ENCODE peak calls at places on chromosomes 13 and 19, in five cellular contexts. One of them, this sample, is unnamed. For H3K36me3, the result is how much of the 10 kb centered on the place peaks cover.

GRCh38 chr19:40689339-40690049 is 957 bp downstream of the NUMBL start:
- DNase-seq in astrocyte: peak
- DNase-seq in fibroblast of lung: peak
- DNase-seq in MM.1S: no peak
- DNase-seq in GM23248: peak
- DNase-seq in this sample: peak

GRCh38 chr19:37948362-37948761 is 41.4 kb downstream of the SIPA1L3 start:
- DNase-seq in astrocyte: no peak
- DNase-seq in fibroblast of lung: no peak
- DNase-seq in MM.1S: no peak
- DNase-seq in GM23248: no peak
- DNase-seq in this sample: no peak

GRCh38 chr13:40432018-40432978 is 234.1 kb downstream of the FOXO1 start:
- DNase-seq in astrocyte: no peak
- DNase-seq in fibroblast of lung: no peak
- DNase-seq in MM.1S: no peak
- DNase-seq in GM23248: no peak
- DNase-seq in this sample: no peak

GRCh38 chr13:64993514-64994164 is 2236.5 kb downstream of the PCDH9 start:
- DNase-seq in astrocyte: no peak
- DNase-seq in fibroblast of lung: no peak
- DNase-seq in MM.1S: peak
- DNase-seq in GM23248: no peak
- DNase-seq in this sample: no peak

GRCh38 chr13:42985312-42986175 is 6.5 kb downstream of the EPSTI1 start:
- DNase-seq in astrocyte: no peak
- DNase-seq in fibroblast of lung: peak
- DNase-seq in MM.1S: no peak
- DNase-seq in GM23248: peak
- DNase-seq in this sample: no peak

GRCh38 chr13:113656831-113657671 is 947 bp downstream of the ATP4B start:
- DNase-seq in astrocyte: no peak
- DNase-seq in fibroblast of lung: no peak
- DNase-seq in MM.1S: no peak
- DNase-seq in GM23248: no peak
- DNase-seq in this sample: no peak

GRCh38 chr13:90787007-90787406 is 560.5 kb upstream of the MIR17HG start:
- DNase-seq in astrocyte: peak
- DNase-seq in fibroblast of lung: no peak
- DNase-seq in MM.1S: no peak
- DNase-seq in GM23248: peak
- DNase-seq in this sample: no peak

GRCh38 chr19:15727724-15728123 is at the start of gene OR10H2:
- DNase-seq in astrocyte: no peak
- DNase-seq in fibroblast of lung: no peak
- DNase-seq in MM.1S: no peak
- DNase-seq in GM23248: no peak
- DNase-seq in this sample: no peak

GRCh38 chr19:7730286-7731217 is 1.4 kb downstream of the CLEC4G start:
- DNase-seq in astrocyte: no peak
- DNase-seq in fibroblast of lung: no peak
- DNase-seq in MM.1S: no peak
- DNase-seq in GM23248: no peak
- DNase-seq in this sample: no peak
- TF ChIP-seq EZH2 in astrocyte: peak
- TF ChIP-seq EZH2 in fibroblast of lung: no peak
- TF ChIP-seq EZH2 in MM.1S: no peak
- TF ChIP-seq EZH2 in GM23248: no peak
- TF ChIP-seq EZH2 in this sample: peak

DNA sequence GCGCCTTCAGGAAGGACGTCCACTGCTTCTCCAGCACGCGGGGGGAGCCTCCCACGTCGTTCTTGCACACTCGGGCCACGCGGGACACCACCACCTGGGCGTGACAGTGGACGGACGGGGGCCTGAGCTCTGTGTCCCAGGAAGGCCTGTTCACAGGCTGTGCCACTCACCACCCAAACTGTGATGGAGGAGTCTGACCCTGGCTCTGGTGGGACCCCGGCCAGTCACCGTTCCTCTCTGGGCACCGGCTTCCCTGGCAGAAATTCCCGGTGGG is 7.0 kb downstream of the SEMA6B start:
- DNase-seq in astrocyte: no peak
- DNase-seq in fibroblast of lung: no peak
- DNase-seq in MM.1S: no peak
- DNase-seq in GM23248: no peak
- DNase-seq in this sample: no peak
- H3K36me3 ChIP-seq in astrocyte: under half
- H3K36me3 ChIP-seq in fibroblast of lung: under half
- H3K36me3 ChIP-seq in MM.1S: under half
- H3K36me3 ChIP-seq in GM23248: under half
- H3K36me3 ChIP-seq in this sample: under half

GRCh38 chr19:48962029-48962848 is 2.9 kb upstream of the FTL start:
- DNase-seq in astrocyte: no peak
- DNase-seq in fibroblast of lung: peak
- DNase-seq in MM.1S: peak
- DNase-seq in GM23248: peak
- DNase-seq in this sample: no peak

GRCh38 chr19:48961051-48961649 is 4.0 kb upstream of the FTL start:
- DNase-seq in astrocyte: no peak
- DNase-seq in fibroblast of lung: no peak
- DNase-seq in MM.1S: no peak
- DNase-seq in GM23248: no peak
- DNase-seq in this sample: no peak

GRCh38 chr19:48963371-48964204 is 1.5 kb upstream of the FTL start:
- DNase-seq in astrocyte: peak
- DNase-seq in fibroblast of lung: peak
- DNase-seq in MM.1S: peak
- DNase-seq in GM23248: peak
- DNase-seq in this sample: peak

GRCh38 chr19:48962849-48963165 is 2.3 kb upstream of the FTL start:
- DNase-seq in astrocyte: no peak
- DNase-seq in fibroblast of lung: no peak
- DNase-seq in MM.1S: no peak
- DNase-seq in GM23248: no peak
- DNase-seq in this sample: no peak

DNA sequence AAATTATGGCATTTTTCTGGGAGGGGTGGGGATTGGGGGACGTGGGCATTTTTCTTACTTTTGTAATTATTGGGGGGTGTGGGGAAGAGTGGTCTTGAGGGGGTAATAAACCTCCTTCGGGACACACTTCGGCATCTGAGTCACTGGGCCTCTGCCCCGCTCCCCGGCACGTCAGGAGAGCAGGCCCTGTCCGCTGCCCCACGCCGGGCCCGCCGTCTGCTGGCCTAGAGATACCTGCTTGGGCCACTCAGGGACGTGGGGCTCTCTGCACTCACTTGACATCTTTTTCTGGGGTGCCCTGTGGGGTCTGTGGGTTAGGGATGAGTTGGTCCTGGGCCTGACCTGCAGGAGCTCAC is 3.5 kb upstream of the FTL start:
- DNase-seq in astrocyte: no peak
- DNase-seq in fibroblast of lung: no peak
- DNase-seq in MM.1S: no peak
- DNase-seq in GM23248: no peak
- DNase-seq in this sample: no peak
- H3K9ac ChIP-seq in astrocyte: no peak
- H3K9ac ChIP-seq in fibroblast of lung: no peak
- H3K9ac ChIP-seq in MM.1S: no peak
- H3K9ac ChIP-seq in GM23248: no peak
- H3K9ac ChIP-seq in this sample: no peak

DNA sequence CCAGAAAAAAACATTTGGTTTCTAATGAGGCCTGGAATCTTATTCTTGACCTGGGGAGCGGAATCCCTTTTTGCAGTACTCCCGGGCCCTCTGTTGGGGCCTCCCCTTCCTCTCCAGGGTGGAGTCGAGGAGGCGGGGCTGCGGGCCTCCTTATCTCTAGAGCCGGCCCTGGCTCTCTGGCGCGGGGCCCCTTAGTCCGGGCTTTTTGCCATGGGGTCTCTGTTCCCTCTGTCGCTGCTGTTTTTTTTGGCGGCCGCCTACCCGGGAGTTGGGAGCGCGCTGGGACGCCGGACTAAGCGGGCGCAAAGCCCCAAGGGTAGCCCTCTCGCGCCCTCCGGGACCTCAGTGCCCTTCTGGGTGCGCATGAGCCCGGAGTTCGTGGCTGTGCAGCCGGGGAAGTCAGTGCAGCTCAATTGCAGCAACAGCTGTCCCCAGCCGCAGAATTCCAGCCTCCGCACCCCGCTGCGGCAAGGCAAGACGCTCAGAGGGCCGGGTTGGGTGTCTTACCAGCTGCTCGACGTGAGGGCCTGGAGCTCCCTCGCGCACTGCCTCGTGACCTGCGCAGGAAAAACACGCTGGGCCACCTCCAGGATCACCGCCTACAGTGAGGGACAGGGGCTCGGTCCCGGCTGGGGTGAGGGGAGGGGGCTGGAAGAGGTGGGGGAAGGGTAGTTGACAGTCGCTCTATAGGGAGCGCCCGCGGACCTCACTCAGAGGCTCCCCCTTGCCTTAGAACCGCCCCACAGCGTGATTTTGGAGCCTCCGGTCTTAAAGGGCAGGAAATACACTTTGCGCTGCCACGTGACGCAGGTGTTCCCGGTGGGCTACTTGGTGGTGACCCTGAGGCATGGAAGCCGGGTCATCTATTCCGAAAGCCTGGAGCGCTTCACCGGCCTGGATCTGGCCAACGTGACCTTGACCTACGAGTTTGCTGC is at the start of gene ICAM4:
- DNase-seq in astrocyte: no peak
- DNase-seq in fibroblast of lung: peak
- DNase-seq in MM.1S: no peak
- DNase-seq in GM23248: peak
- DNase-seq in this sample: peak
- TF ChIP-seq EZH2 in astrocyte: no peak
- TF ChIP-seq EZH2 in fibroblast of lung: no peak
- TF ChIP-seq EZH2 in MM.1S: no peak
- TF ChIP-seq EZH2 in GM23248: no peak
- TF ChIP-seq EZH2 in this sample: peak

GRCh38 chr19:11023635-11024168 is 62.9 kb downstream of the SMARCA4 start:
- DNase-seq in astrocyte: no peak
- DNase-seq in fibroblast of lung: no peak
- DNase-seq in MM.1S: no peak
- DNase-seq in GM23248: no peak
- DNase-seq in this sample: no peak

GRCh38 chr19:11024259-11024658 is 63.4 kb downstream of the SMARCA4 start:
- DNase-seq in astrocyte: no peak
- DNase-seq in fibroblast of lung: no peak
- DNase-seq in MM.1S: no peak
- DNase-seq in GM23248: no peak
- DNase-seq in this sample: no peak

GRCh38 chr19:11020982-11021759 is 60.3 kb downstream of the SMARCA4 start:
- DNase-seq in astrocyte: no peak
- DNase-seq in fibroblast of lung: no peak
- DNase-seq in MM.1S: no peak
- DNase-seq in GM23248: no peak
- DNase-seq in this sample: no peak

GRCh38 chr19:11021760-11022144 is 60.9 kb downstream of the SMARCA4 start:
- DNase-seq in astrocyte: no peak
- DNase-seq in fibroblast of lung: no peak
- DNase-seq in MM.1S: no peak
- DNase-seq in GM23248: no peak
- DNase-seq in this sample: no peak

GRCh38 chr19:11023016-11023415 is 62.2 kb downstream of the SMARCA4 start:
- DNase-seq in astrocyte: no peak
- DNase-seq in fibroblast of lung: no peak
- DNase-seq in MM.1S: no peak
- DNase-seq in GM23248: no peak
- DNase-seq in this sample: no peak
- H3K36me3 ChIP-seq in astrocyte: under half
- H3K36me3 ChIP-seq in fibroblast of lung: half or more
- H3K36me3 ChIP-seq in MM.1S: under half
- H3K36me3 ChIP-seq in GM23248: under half
- H3K36me3 ChIP-seq in this sample: under half

DNA sequence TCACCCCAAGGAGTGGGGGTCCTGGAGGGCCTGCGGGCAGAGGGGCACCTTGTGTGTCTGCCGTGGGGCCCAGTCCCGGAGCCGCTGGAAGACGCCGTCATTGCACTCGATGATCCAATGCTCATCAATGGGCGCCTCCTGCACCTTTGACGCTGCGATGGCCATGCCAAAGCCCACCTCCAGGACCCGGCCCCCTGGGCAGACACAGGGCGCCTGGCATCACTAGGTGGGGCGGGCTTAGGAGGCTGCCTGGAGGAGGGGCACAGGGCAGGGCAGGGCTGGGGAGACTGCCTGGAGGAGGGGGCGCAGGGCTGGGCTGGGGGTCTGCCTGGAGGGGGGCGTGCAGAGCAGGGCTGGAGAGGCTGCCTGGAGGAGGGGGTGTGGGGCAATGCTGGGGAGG is 1.6 kb downstream of the GAMT start:
- DNase-seq in astrocyte: no peak
- DNase-seq in fibroblast of lung: no peak
- DNase-seq in MM.1S: no peak
- DNase-seq in GM23248: no peak
- DNase-seq in this sample: no peak
- H3K9ac ChIP-seq in astrocyte: no peak
- H3K9ac ChIP-seq in fibroblast of lung: no peak
- H3K9ac ChIP-seq in MM.1S: no peak
- H3K9ac ChIP-seq in GM23248: no peak
- H3K9ac ChIP-seq in this sample: no peak

GRCh38 chr19:55377356-55378131 is 918 bp downstream of the TMEM190 start:
- DNase-seq in astrocyte: no peak
- DNase-seq in fibroblast of lung: no peak
- DNase-seq in MM.1S: no peak
- DNase-seq in GM23248: peak
- DNase-seq in this sample: peak
- TF ChIP-seq EZH2 in astrocyte: no peak
- TF ChIP-seq EZH2 in fibroblast of lung: peak
- TF ChIP-seq EZH2 in MM.1S: no peak
- TF ChIP-seq EZH2 in GM23248: no peak
- TF ChIP-seq EZH2 in this sample: no peak

DNA sequence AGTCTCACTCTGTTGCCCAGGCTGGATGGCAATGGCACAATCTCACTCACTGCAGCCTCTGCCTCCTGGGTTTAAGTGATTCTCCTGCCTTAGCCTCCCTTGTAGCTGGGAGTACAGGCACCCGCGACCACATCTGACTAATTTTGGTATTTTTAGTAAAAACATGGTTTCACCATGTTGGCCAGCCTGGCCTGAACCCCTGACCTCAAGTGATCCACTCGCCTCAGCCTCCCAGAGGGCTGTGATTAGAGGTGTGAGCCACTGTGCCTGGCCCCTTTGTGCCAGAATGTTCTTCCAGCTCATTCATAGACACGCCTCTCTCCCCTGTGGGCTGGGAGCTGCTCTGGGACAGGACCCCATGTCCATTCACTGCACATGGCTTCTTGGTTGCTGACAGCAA is 9.1 kb downstream of the MYDGF start:
- DNase-seq in astrocyte: no peak
- DNase-seq in fibroblast of lung: no peak
- DNase-seq in MM.1S: no peak
- DNase-seq in GM23248: no peak
- DNase-seq in this sample: no peak
- H3K36me3 ChIP-seq in astrocyte: under half
- H3K36me3 ChIP-seq in fibroblast of lung: under half
- H3K36me3 ChIP-seq in MM.1S: under half
- H3K36me3 ChIP-seq in GM23248: under half
- H3K36me3 ChIP-seq in this sample: under half